ENCODE peak calls at places on chromosomes 11 and 22, in five cellular contexts. A is psoas muscle, B is transverse colon, T is tibial nerve, C is keratinocyte. G is an unnamed sample. For H3K9me3, the result is how much of the 10 kb centered on the place peaks cover.

GRCh38 chr11:77259681-77260080 is 41.8 kb downstream of the GDPD4 start:
- DNase-seq in A (no peak), B (no peak), T (no peak), C (no peak), G (no peak)

GRCh38 chr22:37147186-37147990 is 2.3 kb downstream of the IL2RB start:
- DNase-seq in A (peak), B (no peak), T (no peak), C (no peak), G (no peak)

GRCh38 chr11:76860539-76861475 is at the start of gene ACER3:
- DNase-seq in A (peak), B (peak), T (peak), C (peak), G (peak)

GRCh38 chr11:1356478-1356960 is 33.2 kb upstream of the BRSK2 start:
- DNase-seq in A (no peak), B (no peak), T (no peak), C (no peak), G (no peak)

GRCh38 chr22:45534339-45535192 is 31.9 kb downstream of the FBLN1 start:
- DNase-seq in A (no peak), B (no peak), T (no peak), C (no peak), G (no peak)

GRCh38 chr11:134668076-134668475 is 256.0 kb upstream of the B3GAT1 start:
- DNase-seq in A (no peak), B (no peak), T (no peak), C (no peak), G (no peak)

GRCh38 chr22:40997485-40997884 is 46.3 kb downstream of the RBX1 start:
- DNase-seq in A (no peak), B (no peak), T (no peak), C (no peak), G (no peak)

GRCh38 chr11:45715398-45715797 is 50.0 kb upstream of the CHST1 start:
- DNase-seq in A (no peak), B (no peak), T (no peak), C (no peak), G (no peak)

GRCh38 chr11:46380340-46381045 is 976 bp upstream of the MDK start:
- DNase-seq in A (peak), B (peak), T (peak), C (no peak), G (peak)

GRCh38 chr22:25350551-25350971 is 131.1 kb downstream of the CRYBB2 start:
- DNase-seq in A (no peak), B (no peak), T (no peak), C (no peak), G (no peak)

GRCh38 chr11:116461789-116462188 is 311.0 kb downstream of the BUD13 start:
- DNase-seq in A (no peak), B (no peak), T (no peak), C (no peak), G (peak)

GRCh38 chr11:10444725-10445286 is 10.3 kb upstream of the AMPD3 start:
- DNase-seq in A (no peak), B (no peak), T (no peak), C (no peak), G (no peak)

GRCh38 chr11:45857834-45858492 is 10.7 kb downstream of the CRY2 start:
- DNase-seq in A (peak), B (no peak), T (no peak), C (no peak), G (no peak)

GRCh38 chr11:19316434-19316833 is 75.7 kb upstream of the E2F8 start:
- DNase-seq in A (peak), B (no peak), T (peak), C (no peak), G (no peak)

GRCh38 chr11:118622376-118623290 is 15.2 kb downstream of the PHLDB1 start:
- DNase-seq in A (peak), B (no peak), T (no peak), C (peak), G (peak)

GRCh38 chr11:64759722-64760719 is at the start of gene PYGM:
- DNase-seq in A (peak), B (no peak), T (no peak), C (no peak), G (peak)

GRCh38 chr11:35478411-35479139 is 46.8 kb downstream of the PAMR1 start:
- DNase-seq in A (no peak), B (peak), T (no peak), C (no peak), G (no peak)

GRCh38 chr22:26673485-26673884 is 16.1 kb downstream of the MIAT start:
- DNase-seq in A (no peak), B (peak), T (no peak), C (peak), G (no peak)

GRCh38 chr11:67996622-67997459 is 7.1 kb downstream of the UNC93B1 start:
- DNase-seq in A (peak), B (peak), T (no peak), C (no peak), G (peak)

GRCh38 chr11:18633256-18634139 is 644 bp downstream of the SPTY2D1 start:
- DNase-seq in A (no peak), B (peak), T (no peak), C (no peak), G (no peak)

GRCh38 chr11:17770048-17770652 is 35.6 kb downstream of the KCNC1 start:
- DNase-seq in A (peak), B (peak), T (no peak), C (no peak), G (no peak)

GRCh38 chr11:109864161-109864661 is 229.0 kb upstream of the ZC3H12C start:
- DNase-seq in A (no peak), B (no peak), T (no peak), C (no peak), G (no peak)

GRCh38 chr11:7490535-7490934 is 5.2 kb downstream of the OLFML1 start:
- DNase-seq in A (no peak), B (no peak), T (no peak), C (no peak), G (no peak)

GRCh38 chr22:43389227-43389836 is 22.5 kb upstream of the MPPED1 start:
- DNase-seq in A (no peak), B (no peak), T (no peak), C (no peak), G (no peak)

GRCh38 chr11:65304110-65304509 is 10.6 kb upstream of the CDC42EP2 start:
- DNase-seq in A (no peak), B (no peak), T (no peak), C (no peak), G (no peak)

GRCh38 chr11:134957540-134958335 is 545.7 kb upstream of the B3GAT1 start:
- DNase-seq in A (no peak), B (no peak), T (no peak), C (no peak), G (no peak)

GRCh38 chr11:105274631-105275030 is 135.1 kb upstream of the CARD18 start:
- DNase-seq in A (no peak), B (no peak), T (no peak), C (no peak), G (no peak)

GRCh38 chr11:6571434-6572008 is 31.9 kb downstream of the RRP8 start:
- DNase-seq in A (no peak), B (no peak), T (no peak), C (no peak), G (no peak)

GRCh38 chr22:25564979-25565677 is 653 bp downstream of the GRK3 start:
- DNase-seq in A (peak), B (peak), T (no peak), C (no peak), G (peak)

GRCh38 chr11:19253817-19254216 is 13.1 kb upstream of the E2F8 start:
- DNase-seq in A (no peak), B (no peak), T (no peak), C (no peak), G (no peak)

GRCh38 chr11:45110562-45110961 is 35.9 kb upstream of the PRDM11 start:
- DNase-seq in A (peak), B (peak), T (no peak), C (peak), G (peak)

GRCh38 chr11:1755344-1756023 is 5.1 kb upstream of the IFITM10 start:
- DNase-seq in A (peak), B (no peak), T (no peak), C (no peak), G (no peak)

GRCh38 chr11:10581481-10582019 is 13.1 kb upstream of the LYVE1 start:
- DNase-seq in A (peak), B (peak), T (no peak), C (no peak), G (no peak)

GRCh38 chr11:130634981-130635473 is 186.6 kb downstream of the ADAMTS15 start:
- DNase-seq in A (no peak), B (no peak), T (no peak), C (peak), G (no peak)

GRCh38 chr11:64711944-64712306 is 11.1 kb downstream of the NRXN2 start:
- DNase-seq in A (no peak), B (no peak), T (no peak), C (no peak), G (no peak)

GRCh38 chr11:114181195-114181594 is 115.0 kb upstream of the NNMT start:
- DNase-seq in A (peak), B (no peak), T (no peak), C (no peak), G (no peak)

GRCh38 chr11:114185436-114185835 is 110.8 kb upstream of the NNMT start:
- DNase-seq in A (peak), B (no peak), T (no peak), C (no peak), G (no peak)

GRCh38 chr11:114182471-114182968 is 113.7 kb upstream of the NNMT start:
- DNase-seq in A (peak), B (no peak), T (no peak), C (no peak), G (no peak)

GRCh38 chr11:114181752-114182151 is 114.4 kb upstream of the NNMT start:
- DNase-seq in A (peak), B (no peak), T (no peak), C (no peak), G (no peak)

GRCh38 chr11:114183041-114183511 is 113.1 kb upstream of the NNMT start:
- DNase-seq in A (peak), B (peak), T (no peak), C (no peak), G (no peak)
- H3K9me3 ChIP-seq in A (under half), B (under half), T (under half), C (under half), G (under half)

DNA sequence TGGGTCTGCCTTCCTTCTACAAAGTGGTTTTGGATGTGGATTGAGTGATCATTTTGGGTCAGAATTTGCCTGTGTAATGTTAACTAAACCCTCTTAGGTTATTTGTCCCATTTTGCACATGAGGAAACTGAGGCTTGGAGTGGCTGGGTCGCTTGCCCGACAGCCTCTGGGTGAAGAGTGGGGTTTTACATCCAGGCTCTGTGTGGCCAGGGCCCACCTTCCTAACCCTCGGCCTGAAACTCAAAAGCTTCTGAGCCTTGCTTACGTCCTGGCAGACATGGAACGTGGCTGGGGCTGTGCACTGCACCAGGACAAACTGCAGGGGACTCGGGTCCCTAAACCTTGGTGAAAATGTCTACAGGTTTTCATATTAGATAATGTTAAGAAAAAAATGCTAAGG is 542.4 kb downstream of the TBC1D22A start:
- DNase-seq in A (no peak), B (no peak), T (no peak), C (no peak), G (no peak)
- H3K9me3 ChIP-seq in A (under half), B (under half), T (under half), C (under half), G (under half)

GRCh38 chr22:47691152-47691895 is 928.9 kb downstream of the TBC1D22A start:
- DNase-seq in A (no peak), B (no peak), T (no peak), C (peak), G (no peak)

GRCh38 chr22:47687776-47688175 is 925.3 kb downstream of the TBC1D22A start:
- DNase-seq in A (no peak), B (no peak), T (no peak), C (no peak), G (no peak)

GRCh38 chr22:47692811-47693210 is 930.4 kb downstream of the TBC1D22A start:
- DNase-seq in A (no peak), B (no peak), T (no peak), C (no peak), G (no peak)

GRCh38 chr22:47690166-47690565 is 927.7 kb downstream of the TBC1D22A start:
- DNase-seq in A (no peak), B (no peak), T (no peak), C (no peak), G (no peak)

GRCh38 chr22:47690586-47690985 is 928.1 kb downstream of the TBC1D22A start:
- DNase-seq in A (no peak), B (no peak), T (no peak), C (no peak), G (no peak)
- H3K9me3 ChIP-seq in A (under half), B (under half), T (under half), C (under half), G (under half)

GRCh38 chr11:91703042-91703441 is 521.6 kb upstream of the FAT3 start:
- DNase-seq in A (no peak), B (no peak), T (no peak), C (no peak), G (no peak)

GRCh38 chr11:91707652-91708051 is 517.0 kb upstream of the FAT3 start:
- DNase-seq in A (no peak), B (no peak), T (no peak), C (no peak), G (no peak)
- H3K9me3 ChIP-seq in A (under half), B (under half), T (under half), C (under half), G (under half)

GRCh38 chr22:47376901-47377520 is 614.6 kb downstream of the TBC1D22A start:
- DNase-seq in A (no peak), B (no peak), T (no peak), C (no peak), G (no peak)
- H3K9me3 ChIP-seq in A (under half), B (under half), T (under half), C (under half), G (under half)

GRCh38 chr22:19317865-19318264 is 26.3 kb upstream of the CLTCL1 start:
- DNase-seq in A (no peak), B (no peak), T (no peak), C (no peak), G (no peak)
- H3K9me3 ChIP-seq in A (under half), B (under half), T (under half), C (under half), G (under half)

GRCh38 chr11:50102916-50103315 is 70.2 kb downstream of the OR4C45 start:
- DNase-seq in A (no peak), B (no peak), T (no peak), C (no peak), G (no peak)
- H3K9me3 ChIP-seq in A (under half), B (under half), T (under half), C (under half), G (under half)

GRCh38 chr22:23206915-23207314 is 26.6 kb downstream of the BCR start:
- DNase-seq in A (no peak), B (no peak), T (no peak), C (no peak), G (no peak)

GRCh38 chr22:23205330-23205729 is 25.0 kb downstream of the BCR start:
- DNase-seq in A (no peak), B (no peak), T (no peak), C (no peak), G (no peak)

GRCh38 chr22:23204541-23205157 is 24.3 kb downstream of the BCR start:
- DNase-seq in A (peak), B (no peak), T (no peak), C (no peak), G (no peak)

GRCh38 chr22:23210428-23211170 is 30.3 kb downstream of the BCR start:
- DNase-seq in A (no peak), B (no peak), T (no peak), C (no peak), G (no peak)

DNA sequence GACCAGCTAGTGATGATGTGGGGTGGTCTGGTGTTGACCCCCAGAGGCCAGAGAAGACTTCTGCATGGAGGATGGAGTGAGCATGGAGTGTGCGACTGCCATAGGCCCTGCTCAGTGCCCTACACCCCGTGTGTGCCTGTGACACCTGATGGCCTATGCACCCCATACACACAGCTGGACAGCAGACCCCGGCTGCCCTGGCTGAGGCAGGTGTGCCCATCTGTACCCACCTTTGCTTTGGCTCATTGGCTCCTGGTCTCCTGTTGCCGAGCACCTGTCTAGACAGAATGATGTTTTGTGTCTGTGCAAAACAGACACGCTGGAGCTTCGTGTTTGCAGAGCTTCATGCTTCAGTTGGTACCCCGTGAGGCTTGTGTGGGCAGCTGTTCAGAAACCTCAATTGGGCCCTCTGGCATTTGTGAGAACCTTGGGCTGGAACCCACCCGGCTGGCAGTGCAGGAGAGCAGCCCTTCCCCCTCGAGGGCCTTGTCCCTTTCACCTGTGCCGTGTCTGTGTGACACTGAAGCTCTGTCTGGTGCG is 27.5 kb downstream of the BCR start:
- DNase-seq in A (no peak), B (no peak), T (no peak), C (no peak), G (no peak)
- H3K9me3 ChIP-seq in A (under half), B (under half), T (under half), C (under half), G (under half)

DNA sequence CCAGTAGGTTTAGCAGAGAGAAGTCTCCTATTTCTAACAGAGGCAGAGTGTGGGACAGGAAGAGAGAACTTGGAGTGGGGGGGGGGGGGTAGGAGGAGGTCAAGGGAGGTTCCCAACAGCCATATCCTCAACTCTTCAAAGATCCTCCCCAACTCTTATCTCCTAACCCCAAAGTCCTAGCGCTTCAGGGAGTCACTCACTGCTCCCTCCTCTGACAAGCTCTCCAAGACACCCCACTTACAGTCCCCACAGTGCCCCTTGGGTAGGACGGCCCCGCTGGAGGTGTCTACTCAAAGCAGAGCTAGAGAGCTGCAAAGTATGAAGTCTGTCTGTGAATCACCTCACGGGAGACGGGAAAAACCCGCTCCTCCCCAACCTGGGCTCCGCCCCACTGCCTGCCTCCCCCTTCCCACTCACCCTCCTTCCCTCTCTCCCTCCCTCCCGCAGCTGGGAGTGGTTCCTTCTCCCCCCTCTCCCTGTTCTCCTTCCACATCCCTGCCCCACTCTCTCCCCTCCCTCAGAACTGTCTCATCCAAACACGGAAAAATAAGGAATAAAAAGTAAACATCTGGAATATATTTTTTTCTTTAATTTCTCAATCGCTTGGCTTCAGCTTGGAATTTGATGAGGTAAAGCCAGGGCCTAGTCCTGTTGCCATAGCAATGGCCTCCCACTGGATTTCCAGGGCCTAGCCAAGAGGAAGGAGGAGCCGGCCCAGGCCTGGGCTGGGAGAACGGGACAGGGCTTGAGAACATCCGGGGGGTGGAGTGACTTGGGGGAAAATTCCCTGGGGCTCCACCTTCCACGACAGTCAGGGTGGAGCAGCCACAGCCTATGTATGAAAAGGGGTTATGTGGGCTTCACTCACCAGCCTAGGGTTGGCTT is 2.5 kb downstream of the TNKS1BP1 start:
- DNase-seq in A (peak), B (peak), T (peak), C (no peak), G (peak)
- H3K9me3 ChIP-seq in A (under half), B (under half), T (under half), C (under half), G (under half)

G was measured in neural progenitor cell.